ENCODE peak calls at places on chromosome 20, in six cellular contexts. One of them, this sample, is unnamed.

GRCh38 chr20:17856024-17856564 is 112.5 kb downstream of the SNX5 start:
- DNase-seq in left ventricle myocardium inferior: no peak
- DNase-seq in esophagus muscularis mucosa: no peak
- DNase-seq in choroid plexus epithelial cell: peak
- DNase-seq in AG09309: no peak
- DNase-seq in naive thymus-derived CD4-positive, alpha-beta T cell: no peak
- DNase-seq in this sample: peak

GRCh38 chr20:32064667-32065066 is 12.6 kb downstream of the HCK start:
- DNase-seq in choroid plexus epithelial cell: no peak
- DNase-seq in naive thymus-derived CD4-positive, alpha-beta T cell: no peak
- DNase-seq in AG09309: no peak
- DNase-seq in left ventricle myocardium inferior: no peak
- DNase-seq in esophagus muscularis mucosa: no peak
- DNase-seq in this sample: no peak

GRCh38 chr20:50309280-50309763 is 118.7 kb downstream of the CEBPB start:
- DNase-seq in esophagus muscularis mucosa: no peak
- DNase-seq in AG09309: no peak
- DNase-seq in left ventricle myocardium inferior: no peak
- DNase-seq in naive thymus-derived CD4-positive, alpha-beta T cell: no peak
- DNase-seq in choroid plexus epithelial cell: peak
- DNase-seq in this sample: peak

GRCh38 chr20:53413188-53413631 is 180.4 kb downstream of the ZNF217 start:
- DNase-seq in choroid plexus epithelial cell: peak
- DNase-seq in AG09309: no peak
- DNase-seq in naive thymus-derived CD4-positive, alpha-beta T cell: peak
- DNase-seq in left ventricle myocardium inferior: no peak
- DNase-seq in esophagus muscularis mucosa: no peak
- DNase-seq in this sample: no peak

GRCh38 chr20:31496761-31497295 is 17.4 kb upstream of the HM13 start:
- DNase-seq in AG09309: no peak
- DNase-seq in naive thymus-derived CD4-positive, alpha-beta T cell: no peak
- DNase-seq in left ventricle myocardium inferior: peak
- DNase-seq in esophagus muscularis mucosa: no peak
- DNase-seq in choroid plexus epithelial cell: no peak
- DNase-seq in this sample: no peak

GRCh38 chr20:52047811-52048302 is 143.7 kb downstream of the ZFP64 start:
- DNase-seq in naive thymus-derived CD4-positive, alpha-beta T cell: peak
- DNase-seq in AG09309: no peak
- DNase-seq in left ventricle myocardium inferior: no peak
- DNase-seq in choroid plexus epithelial cell: peak
- DNase-seq in esophagus muscularis mucosa: no peak
- DNase-seq in this sample: peak

GRCh38 chr20:37480915-37481314 is 40.1 kb upstream of the NNAT start:
- DNase-seq in naive thymus-derived CD4-positive, alpha-beta T cell: no peak
- DNase-seq in AG09309: no peak
- DNase-seq in choroid plexus epithelial cell: no peak
- DNase-seq in left ventricle myocardium inferior: no peak
- DNase-seq in esophagus muscularis mucosa: no peak
- DNase-seq in this sample: no peak

GRCh38 chr20:37870294-37870693 is 32.6 kb upstream of the VSTM2L start:
- DNase-seq in AG09309: no peak
- DNase-seq in choroid plexus epithelial cell: no peak
- DNase-seq in esophagus muscularis mucosa: no peak
- DNase-seq in left ventricle myocardium inferior: no peak
- DNase-seq in naive thymus-derived CD4-positive, alpha-beta T cell: no peak
- DNase-seq in this sample: no peak

DNA sequence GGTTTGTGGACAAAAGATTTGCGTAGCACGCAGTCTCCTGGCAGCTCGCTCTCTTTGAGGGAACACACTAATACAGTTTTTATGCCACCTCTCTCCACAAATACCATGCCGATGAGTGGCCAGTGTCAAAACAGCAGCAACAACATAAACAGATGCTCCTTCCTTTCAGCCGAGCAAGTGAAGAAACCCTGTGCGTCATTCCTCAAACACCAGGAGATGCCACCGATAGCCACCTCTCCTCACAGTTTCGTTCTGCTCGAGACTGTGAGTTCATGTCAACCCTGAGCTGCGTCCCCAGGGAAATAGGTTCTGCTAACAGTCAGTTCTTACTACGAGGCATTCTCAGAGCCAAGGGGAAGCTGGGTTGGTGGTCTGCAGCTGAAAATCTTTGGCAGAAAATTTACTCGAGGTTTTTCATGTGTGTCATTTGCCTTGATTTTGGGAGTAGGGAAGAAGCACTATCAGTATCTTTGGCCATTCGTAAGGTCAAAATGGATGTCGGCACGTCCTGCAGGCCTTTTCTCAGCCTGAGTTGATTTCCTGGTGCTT is 59.9 kb downstream of the EYA2 start:
- DNase-seq in esophagus muscularis mucosa: no peak
- DNase-seq in naive thymus-derived CD4-positive, alpha-beta T cell: no peak
- DNase-seq in left ventricle myocardium inferior: no peak
- DNase-seq in choroid plexus epithelial cell: peak
- DNase-seq in AG09309: peak
- DNase-seq in this sample: peak
- H3K4me3 ChIP-seq in esophagus muscularis mucosa: no peak
- H3K4me3 ChIP-seq in naive thymus-derived CD4-positive, alpha-beta T cell: no peak
- H3K4me3 ChIP-seq in left ventricle myocardium inferior: no peak
- H3K4me3 ChIP-seq in choroid plexus epithelial cell: no peak
- H3K4me3 ChIP-seq in AG09309: peak
- H3K4me3 ChIP-seq in this sample: peak

GRCh38 chr20:35739294-35740163 is 2.5 kb downstream of the RBM39 start:
- DNase-seq in AG09309: peak
- DNase-seq in choroid plexus epithelial cell: peak
- DNase-seq in esophagus muscularis mucosa: no peak
- DNase-seq in naive thymus-derived CD4-positive, alpha-beta T cell: peak
- DNase-seq in left ventricle myocardium inferior: no peak
- DNase-seq in this sample: peak
- H3K4me3 ChIP-seq in AG09309: peak
- H3K4me3 ChIP-seq in choroid plexus epithelial cell: peak
- H3K4me3 ChIP-seq in esophagus muscularis mucosa: peak
- H3K4me3 ChIP-seq in naive thymus-derived CD4-positive, alpha-beta T cell: peak
- H3K4me3 ChIP-seq in left ventricle myocardium inferior: peak
- H3K4me3 ChIP-seq in this sample: peak

DNA sequence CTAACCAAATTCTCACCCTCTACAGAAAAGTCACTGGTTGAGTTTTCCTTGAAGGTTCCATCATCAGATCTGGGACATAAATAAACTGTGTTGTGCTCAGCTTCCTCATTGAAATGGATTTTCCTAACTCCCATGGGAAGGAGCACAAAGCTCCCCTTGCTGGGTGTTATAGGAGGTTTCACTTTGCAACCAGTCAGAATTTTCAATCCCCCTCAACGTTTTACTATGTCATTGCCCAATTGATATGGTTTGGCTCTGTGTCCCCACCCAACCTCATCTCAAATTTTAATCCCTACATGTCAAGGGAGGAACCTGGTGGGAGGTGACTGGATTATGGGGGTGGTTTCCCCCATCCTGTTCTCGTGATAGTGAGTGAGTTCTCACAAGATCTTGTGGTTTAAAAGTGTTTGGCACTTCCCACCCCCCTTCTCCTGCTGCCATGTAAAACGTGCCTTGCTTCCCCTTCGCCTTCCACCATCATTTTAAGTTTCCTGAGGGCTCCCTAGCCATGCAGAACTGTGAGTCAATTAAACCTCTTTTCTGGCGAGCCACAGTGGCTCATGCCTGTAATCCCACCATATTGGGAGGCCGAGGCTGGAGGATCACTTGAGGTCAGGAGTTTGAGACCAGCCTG is 62.9 kb downstream of the ZMYND8 start:
- DNase-seq in AG09309: no peak
- DNase-seq in left ventricle myocardium inferior: no peak
- DNase-seq in choroid plexus epithelial cell: no peak
- DNase-seq in esophagus muscularis mucosa: no peak
- DNase-seq in naive thymus-derived CD4-positive, alpha-beta T cell: no peak
- DNase-seq in this sample: no peak
- H3K4me3 ChIP-seq in AG09309: no peak
- H3K4me3 ChIP-seq in left ventricle myocardium inferior: no peak
- H3K4me3 ChIP-seq in choroid plexus epithelial cell: no peak
- H3K4me3 ChIP-seq in esophagus muscularis mucosa: no peak
- H3K4me3 ChIP-seq in naive thymus-derived CD4-positive, alpha-beta T cell: no peak
- H3K4me3 ChIP-seq in this sample: no peak

GRCh38 chr20:2749951-2750342 is 50.5 kb downstream of the CPXM1 start:
- DNase-seq in naive thymus-derived CD4-positive, alpha-beta T cell: no peak
- DNase-seq in left ventricle myocardium inferior: no peak
- DNase-seq in choroid plexus epithelial cell: no peak
- DNase-seq in esophagus muscularis mucosa: no peak
- DNase-seq in AG09309: no peak
- DNase-seq in this sample: no peak
- H3K4me3 ChIP-seq in naive thymus-derived CD4-positive, alpha-beta T cell: no peak
- H3K4me3 ChIP-seq in left ventricle myocardium inferior: no peak
- H3K4me3 ChIP-seq in choroid plexus epithelial cell: no peak
- H3K4me3 ChIP-seq in esophagus muscularis mucosa: no peak
- H3K4me3 ChIP-seq in AG09309: no peak
- H3K4me3 ChIP-seq in this sample: no peak

DNA sequence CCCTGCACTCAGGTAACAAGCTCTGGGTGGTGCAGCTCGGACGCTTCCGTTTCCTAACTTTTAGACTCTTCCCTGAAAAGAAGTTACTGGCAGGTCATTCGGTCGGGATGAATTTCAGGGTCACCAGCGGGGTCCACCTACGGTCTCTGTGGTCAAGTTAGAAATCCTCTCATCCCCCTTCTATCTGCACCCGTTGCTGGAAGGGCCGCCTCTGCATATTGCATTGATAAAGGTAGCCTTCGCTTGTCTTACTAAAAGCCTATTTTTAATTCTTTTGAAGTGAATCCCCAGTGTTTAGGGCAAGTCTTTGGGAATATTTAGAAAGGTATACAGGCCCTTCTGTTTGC is 47.3 kb downstream of the LRRN4 start:
- DNase-seq in choroid plexus epithelial cell: no peak
- DNase-seq in esophagus muscularis mucosa: no peak
- DNase-seq in naive thymus-derived CD4-positive, alpha-beta T cell: no peak
- DNase-seq in left ventricle myocardium inferior: peak
- DNase-seq in AG09309: no peak
- DNase-seq in this sample: no peak
- H3K4me3 ChIP-seq in choroid plexus epithelial cell: peak
- H3K4me3 ChIP-seq in esophagus muscularis mucosa: peak
- H3K4me3 ChIP-seq in naive thymus-derived CD4-positive, alpha-beta T cell: peak
- H3K4me3 ChIP-seq in left ventricle myocardium inferior: peak
- H3K4me3 ChIP-seq in AG09309: peak
- H3K4me3 ChIP-seq in this sample: peak

GRCh38 chr20:63941282-63942060 is 14.7 kb downstream of the UCKL1 start:
- DNase-seq in AG09309: no peak
- DNase-seq in naive thymus-derived CD4-positive, alpha-beta T cell: peak
- DNase-seq in esophagus muscularis mucosa: no peak
- DNase-seq in choroid plexus epithelial cell: no peak
- DNase-seq in left ventricle myocardium inferior: peak
- DNase-seq in this sample: no peak
- H3K4me3 ChIP-seq in AG09309: no peak
- H3K4me3 ChIP-seq in naive thymus-derived CD4-positive, alpha-beta T cell: no peak
- H3K4me3 ChIP-seq in esophagus muscularis mucosa: no peak
- H3K4me3 ChIP-seq in choroid plexus epithelial cell: no peak
- H3K4me3 ChIP-seq in left ventricle myocardium inferior: no peak
- H3K4me3 ChIP-seq in this sample: no peak

This sample was measured in fibroblast of villous mesenchyme.